ENCODE peak calls at places on chromosome 20, in four cellular contexts. E is HepG2, Z is GM12878, X is H1. T is an unnamed sample. For H3K27me3, the result is how much of the 10 kb centered on the place peaks cover.

GRCh38 chr20:49320460-49320859 is 42.6 kb upstream of the ZNFX1 start:
- DNase-seq in E (peak), Z (no peak), X (no peak), T (peak)

GRCh38 chr20:21027569-21027968 is 78.6 kb downstream of the LINC00237 start:
- DNase-seq in E (peak), Z (no peak), X (peak), T (peak)

GRCh38 chr20:56400001-56400640 is 7.7 kb downstream of the CSTF1 start:
- DNase-seq in E (peak), Z (peak), X (no peak), T (peak)

GRCh38 chr20:31678389-31679356 is 41.0 kb downstream of the COX4I2 start:
- DNase-seq in E (peak), Z (no peak), X (no peak), T (no peak)

GRCh38 chr20:571754-572331 is 28.3 kb upstream of the CSNK2A1 start:
- DNase-seq in E (no peak), Z (no peak), X (no peak), T (no peak)

GRCh38 chr20:12847862-12848261 is 160.9 kb upstream of the SPTLC3 start:
- DNase-seq in E (peak), Z (no peak), X (no peak), T (no peak)

GRCh38 chr20:51219544-51219943 is 196.6 kb upstream of the KCNG1 start:
- DNase-seq in E (no peak), Z (no peak), X (no peak), T (no peak)

GRCh38 chr20:54123587-54124180 is 50.1 kb downstream of the CYP24A1 start:
- DNase-seq in E (peak), Z (no peak), X (peak), T (peak)

GRCh38 chr20:14580426-14581074 is 243.1 kb upstream of the FLRT3 start:
- DNase-seq in E (no peak), Z (no peak), X (no peak), T (no peak)

GRCh38 chr20:31815408-31816188 is 3.6 kb upstream of the MYLK2 start:
- DNase-seq in E (no peak), Z (no peak), X (no peak), T (no peak)

GRCh38 chr20:12464036-12464435 is 544.7 kb upstream of the SPTLC3 start:
- DNase-seq in E (no peak), Z (no peak), X (no peak), T (no peak)

GRCh38 chr20:61454053-61454452 is 202.0 kb downstream of the CDH4 start:
- DNase-seq in E (no peak), Z (no peak), X (no peak), T (no peak)
- TF ChIP-seq SUZ12 in E (no peak), Z (no peak), X (no peak), T (no peak)

GRCh38 chr20:43389231-43389630 is 68.5 kb upstream of the SRSF6 start:
- DNase-seq in E (no peak), Z (no peak), X (no peak), T (no peak)
- H3K27me3 ChIP-seq in E (under half), Z (under half), X (under half), T (under half)

DNA sequence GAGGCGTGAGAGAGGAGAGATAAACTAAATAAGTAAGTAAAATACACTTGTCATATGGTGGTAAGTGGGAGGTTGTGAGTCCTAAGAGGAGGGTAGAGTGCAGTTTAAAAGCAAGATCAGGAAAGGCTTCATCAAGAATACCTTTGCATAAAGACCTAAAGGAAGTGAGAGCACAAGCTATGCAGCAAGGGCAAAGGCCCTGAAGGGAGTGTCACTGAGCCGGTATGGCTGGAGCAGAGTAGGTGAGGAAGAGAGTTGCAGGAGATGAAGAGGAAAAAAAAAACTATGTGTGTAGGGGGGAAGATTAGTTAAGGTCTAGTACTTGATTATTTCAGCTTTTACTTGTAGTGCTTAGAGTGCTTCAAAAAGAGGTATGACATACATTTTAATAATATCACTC is 11.0 kb downstream of the DNAAF9 start:
- DNase-seq in E (no peak), Z (no peak), X (no peak), T (no peak)
- TF ChIP-seq ZNF274 in E (no peak), Z (no peak), X (no peak), T (no peak)

DNA sequence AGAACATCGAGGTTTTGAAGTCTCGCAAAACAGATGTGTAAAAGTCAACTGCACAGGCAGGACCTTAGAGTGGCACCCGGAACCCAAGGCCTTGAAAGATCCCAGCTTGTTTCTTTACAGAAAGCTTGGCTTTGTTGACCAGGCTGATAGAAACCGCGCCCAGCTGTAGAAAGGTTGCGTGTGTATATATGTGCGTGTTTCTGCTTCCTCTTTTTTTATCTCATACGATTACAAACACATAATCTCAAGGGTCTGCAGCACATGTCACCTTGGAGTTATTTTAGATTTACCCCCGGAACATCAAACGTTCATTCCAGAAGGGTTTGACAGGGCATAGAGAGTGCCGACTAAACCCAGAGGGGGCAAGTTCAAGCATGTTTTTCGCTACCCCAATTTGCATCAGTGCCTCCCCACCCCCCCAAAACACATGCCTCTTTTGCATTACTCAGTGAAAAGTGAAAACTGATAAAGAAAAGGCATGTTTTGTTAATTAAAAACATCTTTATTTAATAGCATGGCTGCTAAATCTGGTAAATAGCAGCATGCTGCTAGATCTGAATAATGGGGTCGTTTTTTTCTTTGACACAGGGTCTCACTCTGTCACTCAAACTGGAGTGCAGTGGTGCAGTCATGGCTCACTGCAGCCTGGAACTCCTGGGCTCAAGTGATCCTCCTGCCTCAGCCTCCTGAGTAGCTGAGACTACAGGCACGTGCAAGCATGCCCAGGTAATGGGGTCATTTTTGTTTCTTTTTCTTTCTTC is 33.2 kb upstream of the NCOA3 start:
- DNase-seq in E (no peak), Z (peak), X (no peak), T (no peak)
- TF ChIP-seq SUZ12 in E (no peak), Z (no peak), X (no peak), T (no peak)

DNA sequence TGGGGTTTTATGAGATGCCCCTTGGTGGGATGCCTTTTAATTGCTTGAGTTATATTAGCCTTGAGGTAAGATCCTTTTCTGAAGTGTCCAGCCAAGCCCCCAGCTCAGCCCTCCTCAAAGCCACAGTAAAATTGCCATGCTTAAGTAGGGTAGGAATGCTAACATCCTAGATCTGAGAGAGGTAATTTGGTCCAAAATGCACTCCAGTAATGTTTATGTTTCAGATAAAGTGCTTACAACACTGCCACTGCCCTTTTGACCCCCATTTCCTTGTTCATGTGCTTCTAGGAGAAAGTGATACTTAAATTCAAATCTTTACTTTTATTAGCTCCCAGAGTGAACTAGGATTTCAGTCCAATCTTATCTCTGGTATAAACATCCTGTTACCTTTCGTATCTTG is 318.0 kb downstream of the BMP2 start:
- DNase-seq in E (no peak), Z (no peak), X (no peak), T (no peak)
- H3K27me3 ChIP-seq in E (under half), Z (under half), X (under half), T (under half)

GRCh38 chr20:16828666-16829305 is 80.6 kb downstream of the OTOR start:
- DNase-seq in E (no peak), Z (no peak), X (no peak), T (no peak)
- TF ChIP-seq ZNF274 in E (no peak), Z (no peak), X (no peak), T (no peak)

GRCh38 chr20:37007898-37008649 is 56.6 kb upstream of the SAMHD1 start:
- DNase-seq in E (peak), Z (no peak), X (no peak), T (no peak)
- TF ChIP-seq SUZ12 in E (no peak), Z (no peak), X (no peak), T (no peak)

DNA sequence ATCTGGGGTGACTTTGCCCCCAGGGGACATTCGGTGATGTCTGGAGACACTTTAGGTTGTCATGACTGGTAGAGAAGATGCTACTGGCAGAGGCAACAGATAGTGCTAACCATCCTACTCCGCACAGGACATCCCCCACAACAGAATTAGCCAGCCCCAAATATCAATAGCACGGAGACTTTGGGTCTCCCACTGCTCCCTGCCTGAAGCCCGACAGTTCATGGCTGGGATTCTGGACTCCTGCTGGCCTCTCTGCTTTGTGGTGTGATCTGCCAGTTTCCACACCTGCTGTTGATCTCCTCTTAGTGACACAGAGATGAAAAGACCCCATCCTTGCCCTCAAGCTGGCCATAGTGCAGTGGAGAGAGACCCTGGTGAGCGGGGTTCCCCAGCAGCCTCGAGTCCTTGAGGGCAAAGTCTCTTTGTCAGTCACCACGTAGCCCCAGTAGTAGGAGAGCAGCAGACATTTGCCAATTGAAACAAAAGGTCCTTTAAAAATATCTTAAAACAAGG is 24.7 kb upstream of the TTPAL start:
- DNase-seq in E (peak), Z (no peak), X (no peak), T (no peak)
- H3K27me3 ChIP-seq in E (under half), Z (under half), X (under half), T (under half)

DNA sequence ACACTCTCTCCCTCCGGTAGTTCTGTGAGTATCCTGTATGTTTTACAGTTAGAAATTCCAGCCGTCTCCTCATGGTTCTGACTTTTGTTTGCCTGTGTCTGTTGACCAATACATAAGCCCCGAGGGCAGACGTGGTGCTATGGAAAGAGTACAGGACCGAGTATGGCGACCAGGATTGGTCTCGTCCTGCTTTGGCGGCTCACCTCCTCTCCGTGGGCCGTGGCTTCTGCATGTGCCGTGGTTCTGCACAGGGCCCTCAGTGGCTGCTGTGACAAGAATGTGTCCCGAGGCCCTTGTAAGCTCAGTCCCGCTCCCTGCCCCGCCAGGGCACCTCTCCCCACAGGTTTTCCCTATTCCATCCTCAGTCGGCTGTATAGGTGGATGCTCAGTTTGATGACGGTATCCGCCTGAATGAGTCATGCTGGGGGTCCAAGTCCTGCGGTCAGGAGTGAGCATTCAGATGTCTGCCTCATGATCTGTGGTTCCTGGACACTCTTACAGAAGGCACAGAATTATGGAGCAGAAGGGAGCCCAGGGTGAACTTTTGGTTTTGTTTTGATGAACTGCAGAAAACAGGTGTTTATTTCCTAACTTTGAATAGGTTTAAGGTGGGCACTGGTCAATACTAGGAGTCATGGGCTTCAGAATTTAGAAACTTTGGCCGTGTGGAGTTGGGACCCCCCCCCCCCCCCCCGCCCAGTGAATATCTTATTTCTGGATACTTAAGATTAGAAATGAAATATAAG is 1.2 kb downstream of the ARFGAP1 start:
- DNase-seq in E (peak), Z (no peak), X (no peak), T (no peak)
- TF ChIP-seq ZNF274 in E (peak), Z (no peak), X (no peak), T (no peak)

GRCh38 chr20:58407201-58407873 is 18.3 kb downstream of the VAPB start:
- DNase-seq in E (no peak), Z (no peak), X (no peak), T (no peak)
- TF ChIP-seq SUZ12 in E (no peak), Z (no peak), X (no peak), T (no peak)

T was measured in NT2/D1.